ENCODE peak calls at places on chromosomes 4 and X, in five cellular contexts. One of them, this sample, is unnamed.

GRCh38 chrX:35076061-35076460 is 133.5 kb downstream of the FAM47B start:
- DNase-seq in spleen: no peak
- DNase-seq in GM23338: peak
- DNase-seq in HL-60: no peak
- DNase-seq in K562: no peak
- DNase-seq in this sample: no peak

GRCh38 chrX:40871385-40872082 is 136.2 kb upstream of the MED14 start:
- DNase-seq in HL-60: no peak
- DNase-seq in spleen: no peak
- DNase-seq in K562: no peak
- DNase-seq in GM23338: no peak
- DNase-seq in this sample: no peak

GRCh38 chr4:145132521-145133098 is 34.5 kb downstream of the ABCE1 start:
- DNase-seq in GM23338: no peak
- DNase-seq in K562: peak
- DNase-seq in spleen: no peak
- DNase-seq in HL-60: no peak
- DNase-seq in this sample: no peak

GRCh38 chrX:37958493-37959211 is 47.7 kb upstream of the SYTL5 start:
- DNase-seq in HL-60: no peak
- DNase-seq in GM23338: no peak
- DNase-seq in spleen: no peak
- DNase-seq in K562: no peak
- DNase-seq in this sample: no peak

GRCh38 chrX:15343075-15343476 is 7.8 kb upstream of the PIGA start:
- DNase-seq in spleen: no peak
- DNase-seq in HL-60: no peak
- DNase-seq in GM23338: no peak
- DNase-seq in K562: no peak
- DNase-seq in this sample: no peak

GRCh38 chr4:88144048-88144447 is 14.4 kb downstream of the ABCG2 start:
- DNase-seq in HL-60: no peak
- DNase-seq in spleen: no peak
- DNase-seq in GM23338: peak
- DNase-seq in K562: no peak
- DNase-seq in this sample: no peak

GRCh38 chrX:21735038-21735752 is 22.7 kb downstream of the SMPX start:
- DNase-seq in HL-60: no peak
- DNase-seq in GM23338: no peak
- DNase-seq in spleen: no peak
- DNase-seq in K562: no peak
- DNase-seq in this sample: no peak

GRCh38 chr4:73832651-73833237 is 3.7 kb upstream of the CXCL6 start:
- DNase-seq in spleen: no peak
- DNase-seq in GM23338: no peak
- DNase-seq in K562: peak
- DNase-seq in HL-60: no peak
- DNase-seq in this sample: no peak

GRCh38 chrX:105117621-105118020 is 102.9 kb downstream of the TEX13A start:
- DNase-seq in K562: no peak
- DNase-seq in GM23338: no peak
- DNase-seq in HL-60: no peak
- DNase-seq in spleen: no peak
- DNase-seq in this sample: no peak

GRCh38 chrX:16042980-16043379 is 80.4 kb upstream of the GRPR start:
- DNase-seq in GM23338: peak
- DNase-seq in spleen: no peak
- DNase-seq in K562: no peak
- DNase-seq in HL-60: no peak
- DNase-seq in this sample: no peak

GRCh38 chrX:139825618-139826017 is 107.2 kb downstream of the ATP11C start:
- DNase-seq in GM23338: no peak
- DNase-seq in HL-60: no peak
- DNase-seq in spleen: no peak
- DNase-seq in K562: no peak
- DNase-seq in this sample: no peak

GRCh38 chr4:106809083-106809482 is 227.0 kb downstream of the DKK2 start:
- DNase-seq in K562: no peak
- DNase-seq in HL-60: peak
- DNase-seq in spleen: no peak
- DNase-seq in GM23338: peak
- DNase-seq in this sample: no peak

GRCh38 chrX:1380672-1381233 is 11.2 kb downstream of the SLC25A6 start:
- DNase-seq in K562: no peak
- DNase-seq in spleen: no peak
- DNase-seq in HL-60: no peak
- DNase-seq in GM23338: no peak
- DNase-seq in this sample: no peak

GRCh38 chr4:173039617-173040176 is 128.9 kb upstream of the GALNT7 start:
- DNase-seq in GM23338: no peak
- DNase-seq in HL-60: no peak
- DNase-seq in spleen: no peak
- DNase-seq in K562: no peak
- DNase-seq in this sample: no peak

GRCh38 chrX:4397471-4397870 is 684.0 kb upstream of the PRKX start:
- DNase-seq in HL-60: no peak
- DNase-seq in GM23338: no peak
- DNase-seq in spleen: no peak
- DNase-seq in K562: no peak
- DNase-seq in this sample: no peak

GRCh38 chrX:22577181-22577580 is 304.5 kb downstream of the CBLL2 start:
- DNase-seq in HL-60: no peak
- DNase-seq in K562: no peak
- DNase-seq in GM23338: no peak
- DNase-seq in spleen: no peak
- DNase-seq in this sample: no peak

GRCh38 chr4:98663226-98664006 is 5.0 kb upstream of the TSPAN5 start:
- DNase-seq in spleen: peak
- DNase-seq in K562: no peak
- DNase-seq in HL-60: no peak
- DNase-seq in GM23338: no peak
- DNase-seq in this sample: no peak

GRCh38 chrX:132216283-132216682 is 3.0 kb downstream of the RAP2C start:
- DNase-seq in HL-60: no peak
- DNase-seq in K562: peak
- DNase-seq in spleen: no peak
- DNase-seq in GM23338: no peak
- DNase-seq in this sample: no peak

DNA sequence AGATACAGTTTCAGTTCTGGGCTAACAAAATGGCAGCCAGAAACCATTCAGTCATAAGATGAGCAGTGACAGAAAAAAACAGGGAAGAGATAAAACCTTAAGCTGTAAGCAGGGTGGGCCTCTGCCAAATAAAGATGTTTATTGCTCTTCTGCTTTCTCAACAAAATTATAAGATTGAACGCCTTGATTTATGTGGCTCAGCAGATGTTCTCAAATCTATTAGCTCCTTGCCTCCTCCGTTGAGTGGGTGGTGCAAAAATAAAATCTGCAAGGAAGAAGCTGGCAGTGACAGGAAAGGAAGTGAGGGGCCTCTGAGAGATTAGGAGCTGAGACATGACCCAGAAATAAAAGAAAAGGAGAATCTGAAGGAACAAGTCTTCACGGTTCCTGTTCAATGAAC is 206.6 kb downstream of the PTTG2 start:
- DNase-seq in HL-60: no peak
- DNase-seq in spleen: no peak
- DNase-seq in GM23338: no peak
- DNase-seq in K562: no peak
- DNase-seq in this sample: no peak
- H3K4me3 ChIP-seq in HL-60: no peak
- H3K4me3 ChIP-seq in spleen: no peak
- H3K4me3 ChIP-seq in GM23338: no peak
- H3K4me3 ChIP-seq in K562: no peak
- H3K4me3 ChIP-seq in this sample: no peak

GRCh38 chr4:6769138-6769983 is 13.2 kb upstream of the KIAA0232 start:
- DNase-seq in K562: no peak
- DNase-seq in spleen: no peak
- DNase-seq in HL-60: no peak
- DNase-seq in GM23338: no peak
- DNase-seq in this sample: no peak

GRCh38 chr4:6768539-6768905 is 14.0 kb upstream of the KIAA0232 start:
- DNase-seq in spleen: no peak
- DNase-seq in HL-60: no peak
- DNase-seq in GM23338: no peak
- DNase-seq in K562: peak
- DNase-seq in this sample: no peak

GRCh38 chr4:6767341-6767724 is 15.2 kb upstream of the KIAA0232 start:
- DNase-seq in GM23338: no peak
- DNase-seq in spleen: no peak
- DNase-seq in HL-60: no peak
- DNase-seq in K562: no peak
- DNase-seq in this sample: no peak

GRCh38 chr4:6769984-6770420 is 12.5 kb upstream of the KIAA0232 start:
- DNase-seq in GM23338: no peak
- DNase-seq in K562: no peak
- DNase-seq in HL-60: no peak
- DNase-seq in spleen: no peak
- DNase-seq in this sample: no peak

GRCh38 chr4:6767725-6768538 is 14.6 kb upstream of the KIAA0232 start:
- DNase-seq in K562: no peak
- DNase-seq in GM23338: no peak
- DNase-seq in HL-60: no peak
- DNase-seq in spleen: no peak
- DNase-seq in this sample: no peak
- H3K27ac ChIP-seq in K562: no peak
- H3K27ac ChIP-seq in GM23338: no peak
- H3K27ac ChIP-seq in HL-60: no peak
- H3K27ac ChIP-seq in spleen: peak
- H3K27ac ChIP-seq in this sample: no peak

GRCh38 chrX:12971282-12972003 is 3.5 kb upstream of the TMSB4X start:
- DNase-seq in GM23338: no peak
- DNase-seq in K562: no peak
- DNase-seq in spleen: peak
- DNase-seq in HL-60: no peak
- DNase-seq in this sample: peak

GRCh38 chrX:12972239-12972638 is 2.7 kb upstream of the TMSB4X start:
- DNase-seq in K562: no peak
- DNase-seq in HL-60: no peak
- DNase-seq in spleen: no peak
- DNase-seq in GM23338: no peak
- DNase-seq in this sample: no peak

GRCh38 chrX:12973561-12974216 is 1.2 kb upstream of the TMSB4X start:
- DNase-seq in K562: no peak
- DNase-seq in spleen: peak
- DNase-seq in HL-60: no peak
- DNase-seq in GM23338: no peak
- DNase-seq in this sample: peak

GRCh38 chrX:12974217-12974796 is 603 bp upstream of the TMSB4X start:
- DNase-seq in K562: peak
- DNase-seq in spleen: peak
- DNase-seq in GM23338: peak
- DNase-seq in HL-60: no peak
- DNase-seq in this sample: peak

GRCh38 chrX:12972867-12973560 is 1.9 kb upstream of the TMSB4X start:
- DNase-seq in spleen: no peak
- DNase-seq in HL-60: no peak
- DNase-seq in GM23338: no peak
- DNase-seq in K562: no peak
- DNase-seq in this sample: no peak
- TF ChIP-seq POLR2AphosphoS5 in spleen: no peak
- TF ChIP-seq POLR2AphosphoS5 in HL-60: no peak
- TF ChIP-seq POLR2AphosphoS5 in GM23338: no peak
- TF ChIP-seq POLR2AphosphoS5 in K562: no peak
- TF ChIP-seq POLR2AphosphoS5 in this sample: no peak

GRCh38 chr4:10413177-10413576 is 44.0 kb downstream of the ZNF518B start:
- DNase-seq in spleen: no peak
- DNase-seq in K562: no peak
- DNase-seq in GM23338: no peak
- DNase-seq in HL-60: no peak
- DNase-seq in this sample: no peak

GRCh38 chr4:10421344-10422055 is 35.7 kb downstream of the ZNF518B start:
- DNase-seq in spleen: no peak
- DNase-seq in GM23338: no peak
- DNase-seq in K562: no peak
- DNase-seq in HL-60: no peak
- DNase-seq in this sample: no peak

GRCh38 chr4:10417720-10418119 is 39.5 kb downstream of the ZNF518B start:
- DNase-seq in spleen: no peak
- DNase-seq in GM23338: no peak
- DNase-seq in K562: no peak
- DNase-seq in HL-60: no peak
- DNase-seq in this sample: no peak

DNA sequence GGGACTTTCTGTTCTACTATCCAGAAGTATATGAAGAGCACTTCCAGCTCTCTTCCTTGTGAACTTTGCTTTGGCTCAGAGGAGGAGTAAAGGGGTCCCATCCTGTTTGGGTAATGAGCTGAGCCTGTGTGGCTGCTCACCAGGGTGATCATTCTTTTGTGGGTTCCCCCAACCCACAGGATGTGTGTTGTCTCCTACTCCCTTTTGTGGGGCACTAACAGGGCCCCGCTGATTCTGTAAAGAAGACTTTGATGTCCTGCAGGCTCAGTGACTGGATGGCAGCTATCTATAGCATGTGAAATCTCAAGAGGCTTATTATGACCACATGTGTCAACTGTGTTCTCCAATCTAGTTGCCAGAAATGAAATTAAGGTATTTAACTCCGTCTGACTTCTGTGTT is 40.8 kb downstream of the ZNF518B start:
- DNase-seq in GM23338: no peak
- DNase-seq in spleen: no peak
- DNase-seq in K562: no peak
- DNase-seq in HL-60: no peak
- DNase-seq in this sample: no peak
- H3K4me3 ChIP-seq in GM23338: no peak
- H3K4me3 ChIP-seq in spleen: no peak
- H3K4me3 ChIP-seq in K562: no peak
- H3K4me3 ChIP-seq in HL-60: no peak
- H3K4me3 ChIP-seq in this sample: no peak

GRCh38 chrX:50635162-50635561 is 164.5 kb upstream of the DGKK start:
- DNase-seq in HL-60: no peak
- DNase-seq in K562: no peak
- DNase-seq in spleen: no peak
- DNase-seq in GM23338: no peak
- DNase-seq in this sample: no peak

GRCh38 chrX:50635811-50636365 is 165.3 kb upstream of the DGKK start:
- DNase-seq in spleen: no peak
- DNase-seq in K562: no peak
- DNase-seq in HL-60: no peak
- DNase-seq in GM23338: no peak
- DNase-seq in this sample: no peak

GRCh38 chrX:50643525-50644137 is 170.4 kb downstream of the SHROOM4 start:
- DNase-seq in HL-60: no peak
- DNase-seq in GM23338: no peak
- DNase-seq in spleen: no peak
- DNase-seq in K562: no peak
- DNase-seq in this sample: no peak

DNA sequence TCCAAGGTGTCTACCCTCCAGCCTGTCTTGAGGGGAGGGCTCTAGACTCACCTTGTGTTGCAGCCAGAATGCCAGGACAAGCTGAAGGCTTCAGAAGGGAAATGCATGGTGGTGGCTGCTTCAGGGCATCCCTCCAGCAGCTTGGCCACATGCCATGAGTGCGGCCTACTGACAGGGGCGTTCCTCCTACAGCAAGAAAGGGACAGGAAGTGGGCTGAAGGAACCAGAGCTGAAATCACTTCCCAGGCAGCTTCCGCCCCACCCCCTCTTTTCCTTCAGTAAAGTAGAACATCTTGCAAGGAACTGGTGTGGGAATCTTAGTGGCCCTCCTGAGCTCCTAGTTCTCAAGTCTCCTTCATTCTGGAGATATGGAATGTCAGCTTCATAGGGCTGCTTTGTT is 167.5 kb upstream of the DGKK start:
- DNase-seq in K562: no peak
- DNase-seq in GM23338: no peak
- DNase-seq in spleen: no peak
- DNase-seq in HL-60: no peak
- DNase-seq in this sample: no peak
- H3K27ac ChIP-seq in K562: no peak
- H3K27ac ChIP-seq in GM23338: no peak
- H3K27ac ChIP-seq in spleen: no peak
- H3K27ac ChIP-seq in HL-60: no peak
- H3K27ac ChIP-seq in this sample: no peak